ENCODE peak calls at places on chromosomes 11 and 22, in eight cellular contexts. C, D, J, L, P, V, F and R are unnamed samples.

GRCh38 chr11:19713221-19714092 is 820 bp downstream of the NAV2 start:
- DNase-seq in L (no peak), C (no peak), F (no peak), D (no peak), V (no peak), P (no peak), J (no peak), R (no peak)

GRCh38 chr11:73854680-73855079 is 22.0 kb downstream of the COA4 start:
- DNase-seq in C (no peak), V (no peak), L (peak; percentile 47), F (no peak), P (no peak), J (peak; percentile 59), D (no peak), R (no peak)

GRCh38 chr11:115256326-115257197 is 247.7 kb downstream of the CADM1 start:
- DNase-seq in D (peak; percentile 42), F (no peak), C (no peak), J (no peak), P (no peak), V (peak; percentile 39), L (no peak), R (no peak)

GRCh38 chr22:49066619-49067018 is 761.1 kb downstream of the BRD1 start:
- DNase-seq in D (no peak), J (no peak), P (no peak), L (no peak), V (no peak), C (no peak), F (no peak), R (no peak)

GRCh38 chr22:38423512-38424503 is 31.2 kb downstream of the KCNJ4 start:
- DNase-seq in D (no peak), C (no peak), J (no peak), P (no peak), L (no peak), F (no peak), V (no peak), R (no peak)

GRCh38 chr22:36756746-36757607 is 18.9 kb downstream of the IFT27 start:
- DNase-seq in D (no peak), J (no peak), C (no peak), F (no peak), V (no peak), P (no peak), L (no peak), R (no peak)

GRCh38 chr11:77126156-77126775 is 1.8 kb upstream of the MYO7A start:
- DNase-seq in D (no peak), C (no peak), F (no peak), L (no peak), P (no peak), V (no peak), J (no peak), R (no peak)

GRCh38 chr22:24969588-24970301 is 17.2 kb downstream of the KIAA1671 start:
- DNase-seq in J (no peak), V (no peak), F (no peak), C (no peak), L (no peak), D (no peak), P (no peak), R (peak; percentile 30)

GRCh38 chr11:33730716-33731115 is 5.5 kb downstream of the CD59 start:
- DNase-seq in J (no peak), V (no peak), D (no peak), C (no peak), F (no peak), L (no peak), P (no peak), R (no peak)

GRCh38 chr11:113389288-113389687 is 1.7 kb downstream of the ANKK1 start:
- DNase-seq in L (no peak), D (no peak), J (no peak), P (no peak), C (no peak), V (no peak), F (no peak), R (no peak)